ENCODE peak calls at places on chromosomes 13 and 19, in six cellular contexts. U, X, R, Y, P and I are unnamed samples.

GRCh38 chr13:89740994-89741678 is 1606.4 kb upstream of the MIR17HG start:
- DNase-seq in R (no peak), P (no peak), Y (no peak), X (no peak), U (no peak), I (no peak)

GRCh38 chr13:37618554-37618953 is 20.0 kb upstream of the POSTN start:
- DNase-seq in R (no peak), X (no peak), P (no peak), Y (peak; percentile 84), U (no peak), I (no peak)

GRCh38 chr13:36344173-36344572 is 2.0 kb downstream of the SPART start:
- DNase-seq in X (no peak), U (no peak), Y (peak; percentile 70), R (no peak), P (no peak), I (no peak)

GRCh38 chr13:29743229-29743786 is 107.1 kb downstream of the UBL3 start:
- DNase-seq in Y (peak; percentile 79), U (peak; percentile 5), R (no peak), P (no peak), X (no peak), I (no peak)

GRCh38 chr13:21690955-21691354 is 20.1 kb downstream of the FGF9 start:
- DNase-seq in Y (no peak), X (no peak), U (no peak), R (no peak), P (no peak), I (no peak)

GRCh38 chr19:36420961-36421748 is 2.7 kb upstream of the ZFP82 start:
- DNase-seq in Y (peak; percentile 27), X (no peak), P (no peak), U (no peak), R (peak; percentile 40), I (no peak)

GRCh38 chr13:43991773-43992201 is 112.1 kb downstream of the LACC1 start:
- DNase-seq in X (no peak), R (no peak), P (no peak), U (no peak), Y (no peak), I (no peak)

GRCh38 chr13:97122381-97122996 is 99.6 kb upstream of the MBNL2 start:
- DNase-seq in R (no peak), P (no peak), Y (peak; percentile 73), U (no peak), X (no peak), I (no peak)

GRCh38 chr13:24167666-24168391 is 7.3 kb downstream of the SPATA13 start:
- DNase-seq in Y (no peak), U (no peak), X (no peak), R (no peak), P (no peak), I (no peak)

GRCh38 chr19:48656840-48657474 is 11.0 kb upstream of the CA11 start:
- DNase-seq in Y (peak; percentile 95), P (no peak), X (no peak), U (no peak), R (no peak), I (no peak)

GRCh38 chr19:56120371-56121179 is 520 bp downstream of the ZNF787 start:
- DNase-seq in R (peak; percentile 72), U (peak; percentile 90), P (peak; percentile 80), X (no peak), Y (peak; percentile 71), I (no peak)

GRCh38 chr19:56118666-56119584 is 2.2 kb downstream of the ZNF787 start:
- DNase-seq in P (no peak), R (no peak), Y (no peak), X (no peak), U (peak; percentile 55), I (no peak)

GRCh38 chr19:56121180-56122167 is at the start of gene ZNF787:
- DNase-seq in R (peak; percentile 99), P (peak; percentile 97), U (peak; percentile 99), X (peak; percentile 93), Y (peak; percentile 96), I (peak; percentile 94)

GRCh38 chr19:56119585-56119978 is 1.5 kb downstream of the ZNF787 start:
- DNase-seq in U (peak; percentile 48), X (no peak), R (no peak), P (no peak), Y (peak; percentile 44), I (no peak)

GRCh38 chr19:56120002-56120370 is 1.1 kb downstream of the ZNF787 start:
- DNase-seq in R (no peak), P (no peak), X (no peak), U (no peak), Y (no peak), I (no peak)
- H3K4me1 ChIP-seq in R (peaks cover 6% of the 10 kb centered on the region), P (peaks cover 26% of the 10 kb centered on the region), X (peaks cover 17% of the 10 kb centered on the region), U (peaks cover 49% of the 10 kb centered on the region), Y (peaks cover 15% of the 10 kb centered on the region), I (peaks cover 1% of the 10 kb centered on the region)

GRCh38 chr19:33225458-33225925 is at the start of gene SLC7A10:
- DNase-seq in X (no peak), Y (no peak), R (no peak), U (no peak), P (no peak), I (no peak)

GRCh38 chr19:33227870-33228599 is 2.4 kb upstream of the SLC7A10 start:
- DNase-seq in P (no peak), U (no peak), X (no peak), Y (no peak), R (no peak), I (no peak)

GRCh38 chr19:33224694-33225457 is 774 bp downstream of the SLC7A10 start:
- DNase-seq in Y (no peak), X (no peak), P (no peak), U (no peak), R (no peak), I (no peak)

GRCh38 chr19:33227242-33227650 is 1.6 kb upstream of the SLC7A10 start:
- DNase-seq in P (no peak), Y (peak; percentile 6), X (no peak), U (no peak), R (no peak), I (no peak)

GRCh38 chr19:33226550-33227241 is 1.0 kb upstream of the SLC7A10 start:
- DNase-seq in U (peak; percentile 22), X (peak; percentile 50), P (no peak), Y (no peak), R (no peak), I (no peak)
- H3K27me3 ChIP-seq in U (peaks cover 32% of the 10 kb centered on the region), X (peaks cover 25% of the 10 kb centered on the region), P (peaks cover 19% of the 10 kb centered on the region), Y (peaks cover 60% of the 10 kb centered on the region), R (peaks cover 79% of the 10 kb centered on the region), I (peaks cover 13% of the 10 kb centered on the region)

GRCh38 chr13:110867380-110867779 is 47.5 kb downstream of the ANKRD10 start:
- DNase-seq in P (no peak), R (no peak), U (no peak), X (no peak), Y (no peak), I (no peak)

GRCh38 chr13:110868631-110869165 is 46.2 kb downstream of the ANKRD10 start:
- DNase-seq in U (no peak), X (no peak), P (no peak), R (no peak), Y (no peak), I (no peak)

GRCh38 chr13:110869231-110869804 is 45.6 kb downstream of the ANKRD10 start:
- DNase-seq in P (no peak), U (no peak), R (no peak), X (no peak), Y (no peak), I (no peak)

GRCh38 chr13:110872034-110872767 is 42.7 kb downstream of the ANKRD10 start:
- DNase-seq in Y (no peak), X (no peak), U (no peak), R (no peak), P (no peak), I (no peak)

DNA sequence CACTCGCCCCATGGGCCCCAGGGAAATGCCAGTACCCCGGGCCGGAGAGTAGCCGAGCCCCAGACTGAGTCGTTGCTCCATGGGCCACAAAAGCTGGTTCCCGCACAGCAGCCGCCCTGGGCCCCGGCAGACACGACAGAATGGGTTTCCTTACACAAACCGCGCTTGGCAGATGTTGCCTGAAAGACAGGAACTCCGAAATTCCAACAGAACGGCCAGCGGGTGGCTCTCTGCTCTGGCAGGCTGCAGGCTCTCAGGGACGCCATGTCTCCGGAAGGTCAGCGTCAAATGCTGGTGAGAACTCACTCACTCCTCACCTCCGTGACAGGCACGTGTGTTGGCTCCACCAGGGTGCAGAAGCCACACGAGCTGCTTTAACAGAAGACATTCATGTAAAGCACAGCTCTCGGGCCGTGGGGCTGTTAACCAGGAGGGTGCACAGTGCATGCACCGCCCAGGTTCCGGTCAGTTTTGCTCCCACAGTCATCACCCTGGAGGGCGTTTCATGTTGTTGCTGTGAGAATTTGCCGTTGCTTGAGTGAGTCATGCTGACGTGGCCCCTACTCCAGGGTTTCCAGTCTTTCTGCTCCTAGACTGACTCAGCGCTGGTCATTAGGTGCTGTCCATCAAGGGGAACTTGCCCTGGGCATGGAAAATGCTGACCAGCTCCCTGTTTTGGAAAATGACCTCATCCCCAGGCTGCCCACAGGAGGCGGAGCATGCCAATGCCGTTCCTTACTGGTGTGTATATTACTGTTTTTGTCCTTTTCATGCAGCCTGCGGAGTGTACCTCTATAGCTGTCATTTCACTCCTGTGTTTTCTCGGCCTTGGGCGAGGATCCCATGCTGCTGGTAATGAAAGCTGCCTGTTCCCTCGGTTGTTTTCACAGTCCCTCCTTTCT is 44.8 kb downstream of the ANKRD10 start:
- DNase-seq in R (peak; percentile 36), X (no peak), P (no peak), Y (peak; percentile 100), U (peak; percentile 97), I (no peak)
- H3K4me3 ChIP-seq in R (no peak overlapping the region), X (no peak overlapping the region), P (no peak overlapping the region), Y (peak overlapping the region; percentile 36), U (no peak overlapping the region), I (no peak overlapping the region)

GRCh38 chr13:99690426-99691189 is 189.3 kb downstream of the TM9SF2 start:
- DNase-seq in R (no peak), X (no peak), U (no peak), P (no peak), Y (no peak), I (no peak)

GRCh38 chr13:99687728-99688397 is 186.6 kb downstream of the TM9SF2 start:
- DNase-seq in X (peak; percentile 89), Y (no peak), R (no peak), U (no peak), P (no peak), I (no peak)

GRCh38 chr13:99686944-99687382 is 185.7 kb downstream of the TM9SF2 start:
- DNase-seq in U (no peak), Y (no peak), P (no peak), X (peak; percentile 97), R (no peak), I (peak; percentile 96)

GRCh38 chr13:99689955-99690354 is 188.7 kb downstream of the TM9SF2 start:
- DNase-seq in U (no peak), X (no peak), Y (no peak), P (no peak), R (no peak), I (no peak)

DNA sequence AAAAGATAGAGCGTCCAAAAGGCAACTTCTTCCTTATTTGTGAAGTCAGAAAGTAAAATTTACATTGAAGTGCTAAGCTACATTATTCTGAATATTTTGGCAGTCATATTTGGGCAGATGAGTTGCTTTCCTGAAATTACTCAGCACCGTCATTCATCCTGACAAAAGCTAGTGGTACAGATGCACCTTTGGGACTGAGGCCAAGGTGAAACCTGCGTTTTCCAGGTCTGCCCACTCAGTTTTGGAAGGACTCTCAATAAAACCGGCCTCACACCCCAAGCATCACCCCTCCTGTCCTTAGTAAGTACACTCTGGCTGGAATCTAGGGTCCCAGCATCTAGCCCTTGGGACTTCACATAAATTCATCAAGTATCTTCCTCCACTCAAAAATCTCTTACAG is 187.5 kb downstream of the TM9SF2 start:
- DNase-seq in R (no peak), Y (no peak), X (no peak), U (no peak), P (no peak), I (no peak)
- H3K4me1 ChIP-seq in R (peaks cover 35% of the 10 kb centered on the region), Y (no peaks in the 10 kb centered on the region), X (peaks cover 4% of the 10 kb centered on the region), U (peaks cover 7% of the 10 kb centered on the region), P (no peaks in the 10 kb centered on the region), I (peaks cover 9% of the 10 kb centered on the region)